ENCODE peak calls at places on chromosomes 6 and 20, in four cellular contexts. K is endothelial cell; L is effector CD8-positive, alpha-beta T cell; V is OCI-LY7. T is an unnamed sample.

GRCh38 chr20:49385471-49385870 is 97.0 kb downstream of the KCNB1 start:
- DNase-seq in V (peak; percentile 59), L (no peak), K (no peak), T (no peak)

GRCh38 chr6:135270676-135271536 is 89.8 kb downstream of the MYB start:
- DNase-seq in L (no peak), V (peak; percentile 58), K (no peak), T (no peak)

GRCh38 chr6:28683945-28684538 is 158.4 kb downstream of the GPX5 start:
- DNase-seq in V (peak; percentile 65), L (no peak), K (peak; percentile 18), T (no peak)

GRCh38 chr20:53707341-53708102 is 113.9 kb upstream of the ZNF217 start:
- DNase-seq in V (peak; percentile 33), K (no peak), L (no peak), T (no peak)

GRCh38 chr6:66961191-66961590 is 1254.2 kb upstream of the EYS start:
- DNase-seq in V (no peak), L (no peak), K (no peak), T (no peak)

GRCh38 chr20:7806831-7807230 is 133.4 kb downstream of the HAO1 start:
- DNase-seq in V (no peak), L (no peak), K (no peak), T (no peak)

GRCh38 chr6:24646771-24647170 is 780 bp upstream of the KIAA0319 start:
- DNase-seq in V (no peak), K (no peak), L (no peak), T (no peak)

GRCh38 chr20:52852695-52853094 is 119.5 kb upstream of the TSHZ2 start:
- DNase-seq in V (no peak), K (no peak), L (no peak), T (no peak)

GRCh38 chr6:34246563-34247391 is 2.0 kb downstream of the SMIM29 start:
- DNase-seq in K (peak; percentile 66), L (peak; percentile 29), V (peak; percentile 73), T (no peak)

GRCh38 chr6:108497883-108498282 is 62.8 kb upstream of the FOXO3 start:
- DNase-seq in V (peak; percentile 54), K (peak; percentile 61), L (no peak), T (no peak)

GRCh38 chr6:31651602-31652191 is 764 bp downstream of the BAG6 start:
- DNase-seq in K (no peak), V (no peak), L (no peak), T (no peak)

GRCh38 chr6:41976794-41977484 is 35.3 kb upstream of the CCND3 start:
- DNase-seq in K (no peak), V (peak; percentile 29), L (no peak), T (no peak)

GRCh38 chr6:51322505-51322904 is 503.8 kb downstream of the TFAP2B start:
- DNase-seq in L (no peak), K (no peak), V (no peak), T (no peak)

GRCh38 chr6:152598421-152598820 is 38.7 kb downstream of the SYNE1 start:
- DNase-seq in K (no peak), L (no peak), V (no peak), T (no peak)

T was measured in GOT3.